ENCODE peak calls at places on chromosomes 5 and 9, in nine cellular contexts. T, C, A, K, L, U, V, N and S are unnamed samples.
A peak's percentile ranks its signal among the peaks of the same experiment; 100 is the strongest.

GRCh38 chr5:1019001-1019651 is 10.5 kb downstream of the NKD2 start:
- DNase-seq in A (no peak), K (no peak), C (no peak), N (no peak), V (no peak), U (no peak), L (no peak), T (no peak), S (no peak)

GRCh38 chr9:88583901-88584596 is 49.1 kb downstream of the NXNL2 start:
- DNase-seq in T (no peak), N (peak; percentile 45), A (no peak), L (no peak), V (no peak), C (peak; percentile 91), K (no peak), U (peak; percentile 45), S (no peak)

GRCh38 chr5:157613385-157614245 is 38.0 kb upstream of the ADAM19 start:
- DNase-seq in K (no peak), C (peak; percentile 43), V (no peak), U (no peak), A (no peak), N (no peak), T (no peak), L (no peak), S (no peak)

GRCh38 chr5:38403407-38403806 is 145.0 kb downstream of the EGFLAM start:
- DNase-seq in V (no peak), L (no peak), K (no peak), T (no peak), C (peak; percentile 37), U (no peak), A (no peak), N (peak; percentile 39), S (no peak)

GRCh38 chr9:69331444-69331843 is 6.4 kb downstream of the ENTREP1 start:
- DNase-seq in T (no peak), K (no peak), A (no peak), U (no peak), N (no peak), V (no peak), C (no peak), L (no peak), S (no peak)

GRCh38 chr5:159825551-159826051 is 90.7 kb upstream of the ADRA1B start:
- DNase-seq in K (no peak), T (no peak), C (peak; percentile 46), U (no peak), A (no peak), L (no peak), V (no peak), N (peak; percentile 27), S (no peak)

GRCh38 chr5:158463971-158464370 is 605.0 kb upstream of the CLINT1 start:
- DNase-seq in C (no peak), A (no peak), L (peak; percentile 72), T (no peak), N (peak; percentile 79), V (no peak), K (no peak), U (no peak), S (no peak)

GRCh38 chr5:41219655-41220269 is 6.4 kb upstream of the C6 start:
- DNase-seq in N (no peak), V (peak; percentile 33), C (peak; percentile 12), U (no peak), K (no peak), A (no peak), L (no peak), T (no peak), S (no peak)

GRCh38 chr5:134263801-134264200 is 37.9 kb upstream of the PPP2CA start:
- DNase-seq in T (no peak), C (no peak), L (no peak), K (no peak), A (no peak), U (no peak), V (no peak), N (no peak), S (no peak)

GRCh38 chr9:116337015-116337414 is 183.4 kb downstream of the PAPPA start:
- DNase-seq in C (peak; percentile 83), U (no peak), N (peak; percentile 62), V (no peak), A (peak; percentile 81), T (peak; percentile 63), L (no peak), K (no peak), S (no peak)

GRCh38 chr5:138610468-138611294 is 35.5 kb upstream of the HSPA9 start:
- DNase-seq in U (peak; percentile 50), V (no peak), N (peak; percentile 41), A (peak; percentile 78), T (no peak), C (peak; percentile 18), K (no peak), L (no peak), S (no peak)
- H3K27ac ChIP-seq in U (no peak overlapping the region), V (no peak overlapping the region), N (peak overlapping the region; percentile 56), A (peak overlapping the region; percentile 79), T (no peak overlapping the region), C (no peak overlapping the region), K (no peak overlapping the region), L (no peak overlapping the region), S (no peak overlapping the region)

DNA sequence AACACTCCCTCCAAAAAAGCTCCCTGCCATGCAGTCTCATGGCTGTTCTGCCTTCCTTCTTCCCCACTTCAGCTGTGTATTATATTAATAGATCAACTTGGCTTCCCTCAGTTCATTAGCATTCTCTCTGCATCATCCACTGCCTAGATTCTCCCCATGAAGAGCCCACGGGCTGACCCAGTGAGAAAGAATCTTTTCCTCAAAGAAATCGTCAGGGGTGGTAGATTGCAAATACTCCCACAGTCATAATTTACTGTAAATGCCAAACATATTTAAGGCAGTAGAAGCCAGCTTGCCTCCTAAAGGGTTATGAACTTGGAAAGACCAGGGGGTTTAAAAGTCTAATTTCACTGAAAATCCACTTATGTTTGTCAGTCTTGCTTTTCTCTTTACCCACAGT is 33.5 kb downstream of the GNA14 start:
- DNase-seq in N (no peak), L (no peak), T (no peak), U (no peak), K (no peak), V (no peak), C (peak; percentile 65), A (no peak), S (no peak)
- H3K36me3 ChIP-seq in N (no peaks in the 10 kb centered on the region), L (no peaks in the 10 kb centered on the region), T (no peaks in the 10 kb centered on the region), U (no peaks in the 10 kb centered on the region), K (no peaks in the 10 kb centered on the region), V (no peaks in the 10 kb centered on the region), C (no peaks in the 10 kb centered on the region), A (no peaks in the 10 kb centered on the region), S (no peaks in the 10 kb centered on the region)

GRCh38 chr9:121636411-121636865 is 15.0 kb upstream of the DAB2IP start:
- DNase-seq in K (no peak), L (no peak), A (no peak), T (no peak), V (no peak), C (peak; percentile 36), U (no peak), N (peak; percentile 50), S (no peak)
- H3K4me1 ChIP-seq in K (no peaks in the 10 kb centered on the region), L (no peaks in the 10 kb centered on the region), A (peaks cover 3% of the 10 kb centered on the region), T (no peaks in the 10 kb centered on the region), V (peaks cover 5% of the 10 kb centered on the region), C (peaks cover 12% of the 10 kb centered on the region), U (peaks cover 31% of the 10 kb centered on the region), N (peaks cover 36% of the 10 kb centered on the region), S (no peaks in the 10 kb centered on the region)

GRCh38 chr9:135705376-135705775 is 3.4 kb downstream of the KCNT1 start:
- DNase-seq in A (no peak), T (no peak), K (no peak), U (no peak), C (no peak), V (peak; percentile 76), L (no peak), N (no peak), S (no peak)

GRCh38 chr9:135702002-135702721 is at the start of gene KCNT1:
- DNase-seq in V (peak; percentile 75), C (peak; percentile 8), L (no peak), T (peak; percentile 24), A (peak; percentile 93), N (peak; percentile 55), U (peak; percentile 82), K (peak; percentile 37), S (no peak)

GRCh38 chr9:135706288-135706687 is 4.3 kb downstream of the KCNT1 start:
- DNase-seq in A (no peak), L (no peak), K (no peak), V (no peak), U (no peak), C (no peak), N (no peak), T (no peak), S (no peak)

GRCh38 chr9:135703726-135704125 is 1.7 kb downstream of the KCNT1 start:
- DNase-seq in K (no peak), A (peak; percentile 75), V (no peak), U (peak; percentile 64), C (no peak), T (no peak), L (no peak), N (no peak), S (no peak)

GRCh38 chr9:135704366-135704947 is 2.5 kb downstream of the KCNT1 start:
- DNase-seq in C (no peak), T (no peak), K (no peak), N (peak; percentile 15), U (no peak), A (no peak), L (no peak), V (peak; percentile 62), S (no peak)
- H3K27ac ChIP-seq in C (no peak overlapping the region), T (no peak overlapping the region), K (no peak overlapping the region), N (no peak overlapping the region), U (no peak overlapping the region), A (no peak overlapping the region), L (no peak overlapping the region), V (no peak overlapping the region), S (no peak overlapping the region)

GRCh38 chr9:124297553-124297905 is 39.8 kb downstream of the NEK6 start:
- DNase-seq in N (peak; percentile 98), V (peak; percentile 85), A (peak; percentile 86), T (peak; percentile 85), L (peak; percentile 73), C (peak; percentile 99), U (peak; percentile 65), K (no peak), S (no peak)
- H3K36me3 ChIP-seq in N (no peaks in the 10 kb centered on the region), V (no peaks in the 10 kb centered on the region), A (no peaks in the 10 kb centered on the region), T (peaks cover 54% of the 10 kb centered on the region), L (no peaks in the 10 kb centered on the region), C (peaks cover 17% of the 10 kb centered on the region), U (no peaks in the 10 kb centered on the region), K (no peaks in the 10 kb centered on the region), S (no peaks in the 10 kb centered on the region)

DNA sequence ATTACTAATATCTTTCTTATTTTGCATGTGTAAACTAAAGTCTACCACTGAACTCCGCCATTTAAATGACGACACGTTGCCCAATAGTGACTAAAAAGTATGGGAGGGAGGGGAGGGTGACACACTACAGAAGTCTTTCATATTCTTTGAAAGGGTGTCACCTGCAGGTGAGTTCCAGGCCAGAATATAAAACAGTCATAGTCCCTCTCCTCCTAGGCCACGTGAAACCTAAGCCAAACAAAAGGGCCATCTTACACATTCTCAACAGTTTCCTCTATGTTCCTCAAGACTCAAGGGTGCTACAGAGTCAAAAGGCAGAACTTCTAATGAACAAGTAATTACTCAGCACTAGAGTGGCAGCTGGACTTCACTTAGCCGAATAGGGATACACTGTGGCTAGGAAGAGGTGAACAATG is 6.4 kb downstream of the CEMIP2 start:
- DNase-seq in C (peak; percentile 18), A (no peak), K (no peak), V (no peak), T (no peak), N (no peak), U (no peak), L (no peak), S (no peak)
- H3K4me1 ChIP-seq in C (peaks cover 27% of the 10 kb centered on the region), A (peaks cover 43% of the 10 kb centered on the region), K (peaks cover 40% of the 10 kb centered on the region), V (peaks cover 15% of the 10 kb centered on the region), T (peaks cover 42% of the 10 kb centered on the region), N (peaks cover 31% of the 10 kb centered on the region), U (peaks cover 85% of the 10 kb centered on the region), L (no peaks in the 10 kb centered on the region), S (peaks cover 36% of the 10 kb centered on the region)

GRCh38 chr9:36590246-36590645 is 17.6 kb downstream of the MELK start:
- DNase-seq in A (no peak), T (no peak), N (no peak), U (no peak), K (no peak), L (no peak), V (no peak), C (no peak), S (no peak)

GRCh38 chr9:36584626-36585460 is 12.1 kb downstream of the MELK start:
- DNase-seq in A (no peak), N (peak; percentile 49), C (peak; percentile 92), V (peak; percentile 32), L (no peak), T (peak; percentile 73), K (no peak), U (no peak), S (no peak)
- H3K27ac ChIP-seq in A (no peak overlapping the region), N (no peak overlapping the region), C (peak overlapping the region; percentile 44), V (peak overlapping the region; percentile 63), L (no peak overlapping the region), T (peak overlapping the region; percentile 37), K (no peak overlapping the region), U (no peak overlapping the region), S (no peak overlapping the region)